ENCODE peak calls at places on chromosomes 6 and 20, in nine cellular contexts. U is NCI-H345; C is iris pigment epithelial cell; S is CD8-positive, alpha-beta T cell; Q is neural progenitor cell; R is ELR; Z is kidney epithelial cell; T is iPS-NIHi11; G is astrocyte. B is an unnamed sample.

GRCh38 chr6:106692112-106692822 is 62.9 kb downstream of the QRSL1 start:
- DNase-seq in U (peak), C (peak), S (no peak), Q (peak), R (peak), Z (peak), T (peak), G (peak), B (no peak)

GRCh38 chr20:50514750-50515149 is 4.6 kb downstream of the PTPN1 start:
- DNase-seq in U (no peak), C (no peak), S (no peak), Q (no peak), R (no peak), Z (no peak), T (no peak), G (no peak), B (no peak)

GRCh38 chr6:145206247-145206907 is 528.9 kb downstream of the EPM2A start:
- DNase-seq in U (no peak), C (peak), S (no peak), Q (no peak), R (peak), Z (no peak), T (no peak), G (peak), B (no peak)

GRCh38 chr20:45097485-45098095 is 3.3 kb downstream of the KCNS1 start:
- DNase-seq in U (no peak), C (peak), S (peak), Q (no peak), R (no peak), Z (no peak), T (peak), G (peak), B (no peak)

GRCh38 chr6:166381381-166381732 is 1.4 kb downstream of the MPC1 start:
- DNase-seq in U (no peak), C (no peak), S (no peak), Q (no peak), R (no peak), Z (no peak), T (no peak), G (no peak), B (no peak)

GRCh38 chr20:50540620-50541605 is 30.7 kb downstream of the PTPN1 start:
- DNase-seq in U (no peak), C (peak), S (no peak), Q (no peak), R (peak), Z (peak), T (no peak), G (peak), B (no peak)

GRCh38 chr6:45504947-45505346 is 127.2 kb upstream of the SUPT3H start:
- DNase-seq in U (no peak), C (peak), S (no peak), Q (peak), R (peak), Z (peak), T (peak), G (peak), B (no peak)

GRCh38 chr6:4644962-4645361 is 131.2 kb upstream of the CDYL start:
- DNase-seq in U (no peak), C (no peak), S (no peak), Q (no peak), R (no peak), Z (no peak), T (no peak), G (no peak), B (no peak)

GRCh38 chr20:58597021-58597940 is 53.8 kb upstream of the STX16 start:
- DNase-seq in U (no peak), C (no peak), S (no peak), Q (peak), R (no peak), Z (no peak), T (no peak), G (peak), B (no peak)

GRCh38 chr6:63573140-63573898 is 1.0 kb downstream of the LOC128125822 start:
- DNase-seq in U (peak), C (peak), S (peak), Q (peak), R (peak), Z (no peak), T (peak), G (peak), B (peak)

GRCh38 chr6:33427585-33428218 is 7.8 kb downstream of the SYNGAP1 start:
- DNase-seq in U (peak), C (no peak), S (peak), Q (peak), R (peak), Z (no peak), T (peak), G (no peak), B (no peak)

GRCh38 chr6:22328499-22328898 is 31.7 kb upstream of the PRL start:
- DNase-seq in U (no peak), C (no peak), S (no peak), Q (no peak), R (no peak), Z (no peak), T (no peak), G (no peak), B (no peak)

GRCh38 chr6:165850434-165851019 is 187.5 kb upstream of the PDE10A start:
- DNase-seq in U (peak), C (peak), S (peak), Q (peak), R (peak), Z (peak), T (peak), G (peak), B (peak)

GRCh38 chr20:62146019-62146755 is 2.6 kb downstream of the SS18L1 start:
- DNase-seq in U (no peak), C (no peak), S (no peak), Q (no peak), R (no peak), Z (no peak), T (no peak), G (no peak), B (no peak)

GRCh38 chr6:3318226-3318625 is 59.5 kb downstream of the PSMG4 start:
- DNase-seq in U (no peak), C (no peak), S (peak), Q (no peak), R (no peak), Z (no peak), T (no peak), G (no peak), B (peak)

GRCh38 chr6:17656644-17657043 is 50.1 kb downstream of the NUP153 start:
- DNase-seq in U (no peak), C (peak), S (no peak), Q (no peak), R (no peak), Z (no peak), T (no peak), G (peak), B (no peak)

B was measured in activated effector memory CD4-positive, alpha-beta T cell treated with Interleukin-2 at 50 U/mL for 16 hours.